ENCODE peak calls at places on chromosomes 13 and 19, in five cellular contexts. V is CD8-positive, alpha-beta memory T cell; R is Peyer's patch; D is CD8-positive, alpha-beta T cell; O is tibial nerve. F is an unnamed sample.
A peak's percentile ranks its signal among the peaks of the same experiment; 100 is the strongest.

GRCh38 chr19:7340959-7341837 is 7.5 kb upstream of the ARHGEF18 start:
- DNase-seq in V (peak; percentile 71), O (peak; percentile 80), R (peak; percentile 88), D (peak; percentile 96), F (peak; percentile 47)

GRCh38 chr19:6738726-6739389 is 622 bp upstream of the TRIP10 start:
- DNase-seq in V (peak; percentile 21), O (no peak), D (no peak), R (peak; percentile 70), F (no peak)

GRCh38 chr13:44801990-44802389 is 187.3 kb downstream of the NUFIP1 start:
- DNase-seq in V (no peak), O (no peak), D (no peak), R (no peak), F (no peak)

GRCh38 chr19:42440357-42441046 is 2.2 kb downstream of the CXCL17 start:
- DNase-seq in D (peak; percentile 88), R (peak; percentile 85), V (peak; percentile 76), O (peak; percentile 50), F (peak; percentile 28)

GRCh38 chr13:97855570-97855970 is 97.9 kb upstream of the IPO5 start:
- DNase-seq in R (no peak), D (no peak), V (no peak), O (no peak), F (peak; percentile 3)

GRCh38 chr19:49110567-49110966 is 3.6 kb upstream of the LIN7B start:
- DNase-seq in D (no peak), V (no peak), R (no peak), O (no peak), F (no peak)

GRCh38 chr13:61852116-61852515 is 436.5 kb upstream of the PCDH20 start:
- DNase-seq in R (no peak), V (no peak), O (no peak), D (no peak), F (no peak)

GRCh38 chr19:6686628-6686975 is 16.6 kb upstream of the TNFSF14 start:
- DNase-seq in R (peak; percentile 7), D (no peak), V (no peak), O (no peak), F (no peak)

GRCh38 chr13:34247596-34247995 is 429.6 kb downstream of the RFC3 start:
- DNase-seq in D (no peak), V (no peak), O (no peak), R (no peak), F (no peak)

GRCh38 chr13:33169273-33169980 is 116.1 kb downstream of the STARD13 start:
- DNase-seq in D (no peak), O (no peak), R (no peak), V (no peak), F (no peak)

GRCh38 chr19:640156-640548 is 473 bp downstream of the FGF22 start:
- DNase-seq in O (no peak), D (no peak), V (no peak), R (no peak), F (no peak)

GRCh38 chr19:641702-642101 is 2.0 kb downstream of the FGF22 start:
- DNase-seq in V (no peak), O (no peak), D (no peak), R (no peak), F (no peak)

GRCh38 chr19:640606-641170 is 1.0 kb downstream of the FGF22 start:
- DNase-seq in O (no peak), R (no peak), D (no peak), V (no peak), F (no peak)

GRCh38 chr19:638901-639250 is 803 bp upstream of the FGF22 start:
- DNase-seq in V (no peak), R (no peak), O (no peak), D (no peak), F (no peak)

GRCh38 chr19:639251-640155 is at the start of gene FGF22:
- DNase-seq in V (peak; percentile 98), R (peak; percentile 99), O (peak; percentile 93), D (peak; percentile 98), F (peak; percentile 74)
- H3K27ac ChIP-seq in V (no peak within 1 kb of the TSS), R (no peak within 1 kb of the TSS), O (peak within 1 kb of the TSS; percentile 61), D (no peak within 1 kb of the TSS), F (peak within 1 kb of the TSS; percentile 40)

GRCh38 chr13:40595693-40596092 is 70.7 kb downstream of the FOXO1 start:
- DNase-seq in D (no peak), V (no peak), R (no peak), O (no peak), F (no peak)

GRCh38 chr13:40597735-40598365 is 68.6 kb downstream of the FOXO1 start:
- DNase-seq in R (no peak), D (no peak), O (no peak), V (no peak), F (no peak)

GRCh38 chr13:40599146-40599545 is 67.3 kb downstream of the FOXO1 start:
- DNase-seq in D (no peak), V (no peak), R (no peak), O (no peak), F (no peak)

GRCh38 chr13:40598599-40598998 is 67.8 kb downstream of the FOXO1 start:
- DNase-seq in V (no peak), D (no peak), R (no peak), O (no peak), F (no peak)

DNA sequence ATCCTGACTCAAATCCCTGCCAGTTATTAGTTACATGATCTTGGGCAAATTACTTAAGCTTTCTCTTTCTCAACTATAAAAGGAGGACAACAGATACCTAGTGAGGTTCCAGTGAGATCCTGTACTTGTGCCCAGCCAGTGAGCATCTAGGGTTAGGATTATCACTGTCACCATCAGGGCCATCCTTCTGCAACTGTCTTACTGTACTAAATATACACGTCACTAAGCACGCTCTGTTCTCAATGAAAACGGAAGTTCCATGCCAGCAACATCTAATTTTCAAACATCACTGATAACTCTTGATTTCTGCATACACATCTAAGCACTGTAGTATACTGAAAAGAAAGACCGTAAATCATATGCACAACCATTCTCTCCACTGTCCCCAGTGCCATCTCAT is 70.0 kb downstream of the FOXO1 start:
- DNase-seq in V (no peak), R (no peak), D (no peak), O (no peak), F (no peak)
- H3K27ac ChIP-seq in V (no peak overlapping the region), R (no peak overlapping the region), D (no peak overlapping the region), O (no peak overlapping the region), F (no peak overlapping the region)

DNA sequence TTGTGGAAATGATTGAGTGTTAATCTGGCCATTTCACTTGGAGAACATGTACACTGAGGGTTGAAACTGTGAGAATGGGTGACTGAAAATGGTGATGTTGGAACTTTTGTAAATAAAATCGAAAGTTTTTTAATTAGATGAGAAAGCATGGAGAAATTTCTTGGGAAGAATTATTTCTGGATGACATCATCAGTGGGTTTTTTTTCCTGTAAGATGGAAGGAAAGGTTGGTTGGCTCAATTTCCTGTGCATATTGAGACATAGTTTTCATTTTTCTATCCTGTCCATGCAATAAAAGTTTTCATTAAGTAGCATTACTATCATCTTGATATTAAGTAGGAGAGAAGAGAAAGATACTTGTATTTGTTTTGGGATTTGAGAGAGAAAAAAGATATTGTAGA is 120.6 kb upstream of the HTR2A start:
- DNase-seq in V (no peak), R (no peak), D (no peak), O (no peak), F (no peak)
- H3K27ac ChIP-seq in V (no peak overlapping the region), R (no peak overlapping the region), D (no peak overlapping the region), O (no peak overlapping the region), F (no peak overlapping the region)

GRCh38 chr19:50378169-50378862 is 2.1 kb downstream of the NR1H2 start:
- DNase-seq in V (no peak), R (no peak), O (no peak), D (no peak), F (no peak)

GRCh38 chr19:50378863-50379236 is 2.6 kb downstream of the NR1H2 start:
- DNase-seq in O (no peak), V (no peak), D (no peak), R (no peak), F (no peak)

GRCh38 chr19:50380137-50380536 is 3.9 kb downstream of the NR1H2 start:
- DNase-seq in V (no peak), O (no peak), R (no peak), D (no peak), F (no peak)

GRCh38 chr19:50380767-50381166 is 3.4 kb upstream of the POLD1 start:
- DNase-seq in R (no peak), D (no peak), V (no peak), O (no peak), F (peak; percentile 10)

DNA sequence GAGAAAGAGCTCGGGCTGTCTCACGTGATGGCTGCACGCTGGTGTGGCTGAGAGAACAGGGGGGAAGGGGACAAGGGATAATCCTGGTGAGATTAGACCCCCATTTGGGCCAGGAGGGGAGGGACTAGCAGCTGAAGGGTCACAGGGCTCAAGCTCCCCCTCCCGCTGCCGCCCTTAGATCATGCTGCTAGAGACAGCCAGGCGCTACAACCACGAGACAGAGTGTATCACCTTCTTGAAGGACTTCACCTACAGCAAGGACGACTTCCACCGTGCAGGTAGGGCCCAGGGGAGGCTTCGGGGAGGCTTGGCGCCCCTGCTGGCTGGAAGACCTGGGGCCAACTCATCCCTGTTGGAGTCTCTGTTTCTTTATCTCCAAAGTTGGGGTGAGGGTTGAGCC is 3.3 kb downstream of the NR1H2 start:
- DNase-seq in R (no peak), V (no peak), D (no peak), O (no peak), F (no peak)
- H3K27ac ChIP-seq in R (no peak overlapping the region), V (no peak overlapping the region), D (no peak overlapping the region), O (no peak overlapping the region), F (no peak overlapping the region)

DNA sequence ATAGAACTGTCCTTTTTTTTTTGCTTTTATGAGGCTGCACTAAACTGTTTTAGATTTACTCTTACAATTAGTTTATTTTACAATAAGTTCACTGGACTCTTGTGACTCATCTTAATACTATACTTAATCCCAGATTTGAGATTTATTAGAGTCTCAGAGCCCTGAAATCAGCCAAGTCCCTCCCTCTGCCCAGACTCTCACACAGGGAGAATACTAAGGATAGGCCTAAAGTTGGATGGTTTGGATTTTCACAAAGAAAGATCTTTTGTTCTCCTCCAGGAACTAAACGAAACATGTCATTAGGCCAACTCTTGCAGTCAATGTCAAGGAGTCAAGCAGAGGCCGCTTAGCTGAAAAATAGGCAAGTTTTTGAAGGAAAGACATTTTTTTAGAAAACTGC is 42.7 kb upstream of the MIR17HG start:
- DNase-seq in V (no peak), O (no peak), R (no peak), D (no peak), F (no peak)
- H3K27ac ChIP-seq in V (no peak overlapping the region), O (no peak overlapping the region), R (no peak overlapping the region), D (no peak overlapping the region), F (no peak overlapping the region)

GRCh38 chr13:109331898-109332297 is 454.5 kb downstream of the IRS2 start:
- DNase-seq in D (no peak), O (no peak), V (no peak), R (no peak), F (no peak)
- H3K27ac ChIP-seq in D (no peak overlapping the region), O (no peak overlapping the region), V (no peak overlapping the region), R (no peak overlapping the region), F (no peak overlapping the region)

GRCh38 chr13:21443171-21443570 is 15.9 kb downstream of the ZDHHC20 start:
- DNase-seq in R (no peak), O (no peak), D (no peak), V (no peak), F (no peak)
- H3K27ac ChIP-seq in R (no peak overlapping the region), O (no peak overlapping the region), D (no peak overlapping the region), V (no peak overlapping the region), F (no peak overlapping the region)

F was measured in caudate nucleus.